ENCODE peak calls at places on chromosomes 12 and 14, in eight cellular contexts. U is aorta; H is activated T-helper 1 cell treated with anti-CD3 and anti-CD28 coated beads, Interleukin-12 subunit alpha, Interleukin-12 subunit beta, Interleukin-2, Interleukin-4 antibody, amounts not matched to agents 30 ng/mL and 10 ng/mL and 1 ng/mL, durations not matched to agents 14 hours and 24 hours and 36 hours; A is HT1080; N is stimulated activated CD8-positive, alpha-beta memory T cell treated with anti-CD3 and anti-CD28 coated beads, Interleukin-15, amount 100 ng/mL, for 24 hours; C is fibroblast of lung; E is ELF-1; G is NCI-H2107. D is an unnamed sample.

GRCh38 chr12:9118161-9118560 is 2.4 kb upstream of the A2M start:
- DNase-seq in H (no peak), N (no peak), C (no peak), G (no peak), A (peak; percentile 10), E (no peak), U (peak; percentile 60), D (no peak)

GRCh38 chr14:99602054-99602787 is 1.8 kb downstream of the CCDC85C start:
- DNase-seq in E (no peak), C (no peak), G (no peak), N (no peak), A (peak; percentile 30), U (no peak), H (no peak), D (no peak)

GRCh38 chr12:96501139-96501741 is 11.9 kb downstream of the CFAP54 start:
- DNase-seq in E (peak; percentile 48), H (peak; percentile 33), U (no peak), C (peak; percentile 68), G (no peak), A (peak; percentile 96), N (no peak), D (no peak)

GRCh38 chr14:100889641-100890040 is 13.9 kb downstream of the RTL1 start:
- DNase-seq in G (no peak), A (no peak), H (no peak), C (no peak), U (peak; percentile 25), E (no peak), N (no peak), D (no peak)

GRCh38 chr12:53501615-53502181 is 615 bp downstream of the TARBP2 start:
- DNase-seq in E (no peak), C (no peak), U (no peak), H (no peak), N (no peak), A (no peak), G (no peak), D (no peak)

GRCh38 chr12:67457799-67458680 is 188.9 kb downstream of the CAND1 start:
- DNase-seq in H (no peak), G (no peak), E (no peak), A (no peak), N (no peak), U (peak; percentile 62), C (no peak), D (no peak)

GRCh38 chr14:56491299-56492285 is 88.0 kb upstream of the TMEM260 start:
- DNase-seq in C (peak; percentile 53), H (peak; percentile 2), A (peak; percentile 55), U (no peak), E (peak; percentile 94), N (no peak), G (peak; percentile 57), D (peak; percentile 62)

GRCh38 chr12:45425426-45425825 is 209.5 kb downstream of the ANO6 start:
- DNase-seq in G (no peak), U (no peak), E (no peak), H (no peak), C (peak; percentile 28), N (no peak), A (peak; percentile 66), D (no peak)

D was measured in NCI-H1930.